ENCODE peak calls at places on chromosomes 13 and 19, in seven cellular contexts. D, X, H, Y, J, V and F are unnamed samples.

GRCh38 chr19:44759083-44759804 is 10.7 kb downstream of the BCL3 start:
- DNase-seq in D (no peak), X (no peak), H (no peak), Y (no peak), J (no peak), V (no peak), F (no peak)

GRCh38 chr13:84645196-84646071 is 763.2 kb upstream of the SLITRK1 start:
- DNase-seq in D (no peak), X (no peak), H (peak; percentile 87), Y (no peak), J (no peak), V (peak; percentile 92), F (no peak)

GRCh38 chr13:41405367-41405766 is 52.0 kb upstream of the RGCC start:
- DNase-seq in D (no peak), X (no peak), H (no peak), Y (no peak), J (no peak), V (no peak), F (no peak)

GRCh38 chr13:73722120-73722519 is 412.1 kb downstream of the KLF12 start:
- DNase-seq in D (no peak), X (no peak), H (no peak), Y (peak; percentile 19), J (no peak), V (peak; percentile 34), F (peak; percentile 81)

GRCh38 chr13:90105276-90105675 is 1242.2 kb upstream of the MIR17HG start:
- DNase-seq in D (no peak), X (no peak), H (no peak), Y (no peak), J (no peak), V (no peak), F (peak; percentile 12)

GRCh38 chr13:76027131-76027530 is 391.0 kb downstream of the LMO7 start:
- DNase-seq in D (no peak), X (no peak), H (no peak), Y (no peak), J (no peak), V (no peak), F (no peak)

GRCh38 chr13:20977394-20977793 is 74.8 kb upstream of the XPO4 start:
- DNase-seq in D (no peak), X (no peak), H (no peak), Y (no peak), J (no peak), V (no peak), F (no peak)

GRCh38 chr13:33153421-33154381 is 131.9 kb downstream of the STARD13 start:
- DNase-seq in D (peak; percentile 75), X (peak; percentile 49), H (no peak), Y (no peak), J (no peak), V (peak; percentile 75), F (peak; percentile 4)

GRCh38 chr13:42377640-42378382 is 105.9 kb downstream of the AKAP11 start:
- DNase-seq in D (no peak), X (no peak), H (no peak), Y (no peak), J (no peak), V (peak; percentile 19), F (no peak)

GRCh38 chr19:56504581-56504980 is 3.1 kb upstream of the ZNF471 start:
- DNase-seq in D (no peak), X (no peak), H (no peak), Y (peak; percentile 23), J (no peak), V (peak; percentile 54), F (no peak)

GRCh38 chr19:24073807-24074206 is 13.2 kb upstream of the ZNF254 start:
- DNase-seq in D (no peak), X (no peak), H (no peak), Y (no peak), J (no peak), V (no peak), F (no peak)

GRCh38 chr19:30083125-30083681 is 141.2 kb downstream of the URI1 start:
- DNase-seq in D (no peak), X (no peak), H (no peak), Y (no peak), J (no peak), V (no peak), F (no peak)

GRCh38 chr13:49256841-49257240 is 9.1 kb downstream of the CDADC1 start:
- DNase-seq in D (no peak), X (no peak), H (peak; percentile 21), Y (peak; percentile 73), J (no peak), V (peak; percentile 64), F (no peak)

GRCh38 chr13:112616586-112617381 is 28.8 kb upstream of the TUBGCP3 start:
- DNase-seq in D (no peak), X (no peak), H (no peak), Y (no peak), J (no peak), V (peak; percentile 63), F (no peak)

GRCh38 chr13:40895715-40896184 is 106.3 kb downstream of the SLC25A15 start:
- DNase-seq in D (no peak), X (no peak), H (no peak), Y (no peak), J (no peak), V (no peak), F (no peak)

GRCh38 chr13:94712812-94713555 is 639 bp upstream of the SOX21 start:
- DNase-seq in D (no peak), X (no peak), H (peak; percentile 2), Y (peak; percentile 11), J (no peak), V (peak; percentile 35), F (peak; percentile 2)

GRCh38 chr19:15252398-15253018 is 20.3 kb upstream of the EPHX3 start:
- DNase-seq in D (no peak), X (no peak), H (no peak), Y (peak; percentile 18), J (peak; percentile 52), V (peak; percentile 46), F (no peak)

GRCh38 chr13:90185734-90186133 is 1161.8 kb upstream of the MIR17HG start:
- DNase-seq in D (no peak), X (no peak), H (no peak), Y (no peak), J (no peak), V (no peak), F (no peak)

GRCh38 chr19:40747536-40747935 is 2.7 kb downstream of the ACTMAP start:
- DNase-seq in D (no peak), X (no peak), H (no peak), Y (no peak), J (no peak), V (no peak), F (no peak)

GRCh38 chr13:102309110-102309509 is 92.7 kb downstream of the FGF14 start:
- DNase-seq in D (no peak), X (no peak), H (no peak), Y (no peak), J (no peak), V (no peak), F (no peak)

GRCh38 chr13:102310691-102311432 is 91.0 kb downstream of the FGF14 start:
- DNase-seq in D (no peak), X (no peak), H (no peak), Y (peak; percentile 81), J (peak; percentile 79), V (no peak), F (no peak)

GRCh38 chr13:102311433-102311796 is 90.4 kb downstream of the FGF14 start:
- DNase-seq in D (no peak), X (no peak), H (no peak), Y (no peak), J (no peak), V (no peak), F (no peak)

GRCh38 chr13:102311901-102312300 is 89.9 kb downstream of the FGF14 start:
- DNase-seq in D (no peak), X (no peak), H (no peak), Y (no peak), J (no peak), V (no peak), F (no peak)

DNA sequence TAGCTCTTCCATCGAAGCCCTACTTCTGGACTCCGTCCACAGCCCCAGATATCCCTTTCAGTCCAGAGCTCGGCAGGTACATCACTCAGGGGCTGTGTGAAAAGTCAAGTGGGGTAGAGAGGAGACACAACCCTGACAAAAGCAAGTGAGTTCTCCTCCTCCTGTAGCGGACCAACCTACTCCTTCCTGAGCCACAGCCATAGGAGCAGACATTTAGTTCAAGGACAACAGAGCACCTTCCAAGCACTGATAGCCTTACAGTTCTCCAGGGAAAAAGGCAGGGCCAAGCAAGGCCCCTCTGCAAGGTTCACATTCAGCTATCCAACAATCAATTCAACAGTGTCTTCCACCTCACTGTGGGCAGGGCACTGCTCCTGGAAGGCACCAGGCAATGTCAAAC is 89.0 kb downstream of the FGF14 start:
- DNase-seq in D (no peak), X (no peak), H (no peak), Y (no peak), J (no peak), V (no peak), F (no peak)
- H3K4me3 ChIP-seq in D (no peak overlapping the region), X (no peak overlapping the region), H (no peak overlapping the region), Y (no peak overlapping the region), J (no peak overlapping the region), V (no peak overlapping the region), F (no peak overlapping the region)

DNA sequence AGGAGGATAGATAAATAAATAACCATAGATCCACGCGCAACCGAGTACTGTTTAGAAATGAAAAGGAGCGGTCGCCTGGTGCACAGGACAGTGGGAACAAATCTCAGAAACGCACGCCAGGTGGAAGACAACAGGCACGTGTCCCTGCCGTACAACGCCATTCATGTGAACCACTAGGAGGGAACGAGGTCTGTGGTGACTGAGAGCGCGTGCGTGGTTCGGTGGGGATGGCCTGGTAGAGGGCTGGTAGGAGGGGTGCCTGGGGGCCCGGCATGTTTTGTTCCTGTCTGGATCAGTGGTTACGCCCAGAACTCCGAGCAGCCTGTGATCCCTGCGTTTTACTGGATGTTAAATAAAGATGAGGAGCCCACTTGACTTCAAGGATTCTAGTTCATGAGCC is 111.9 kb downstream of the KDM4B start:
- DNase-seq in D (no peak), X (no peak), H (no peak), Y (no peak), J (no peak), V (no peak), F (no peak)
- H3K4me3 ChIP-seq in D (no peak overlapping the region), X (no peak overlapping the region), H (no peak overlapping the region), Y (no peak overlapping the region), J (no peak overlapping the region), V (no peak overlapping the region), F (no peak overlapping the region)

GRCh38 chr19:2783781-2784145 is 690 bp upstream of the SGTA start:
- DNase-seq in D (no peak), X (no peak), H (no peak), Y (no peak), J (no peak), V (no peak), F (no peak)
- H3K4me3 ChIP-seq in D (peak overlapping the region; percentile 25), X (no peak overlapping the region), H (peak overlapping the region; percentile 50), Y (peak overlapping the region; percentile 100), J (peak overlapping the region; percentile 74), V (peak overlapping the region; percentile 58), F (no peak overlapping the region)

GRCh38 chr19:43461303-43461702 is 4.1 kb downstream of the LYPD3 start:
- DNase-seq in D (no peak), X (no peak), H (no peak), Y (no peak), J (no peak), V (no peak), F (no peak)

GRCh38 chr19:43462383-43462782 is 3.0 kb downstream of the LYPD3 start:
- DNase-seq in D (no peak), X (no peak), H (no peak), Y (no peak), J (no peak), V (no peak), F (no peak)

GRCh38 chr19:43463381-43464088 is 1.9 kb downstream of the LYPD3 start:
- DNase-seq in D (peak; percentile 99), X (peak; percentile 99), H (no peak), Y (peak; percentile 50), J (peak; percentile 97), V (peak; percentile 84), F (peak; percentile 39)

GRCh38 chr19:43464089-43464775 is 1.2 kb downstream of the LYPD3 start:
- DNase-seq in D (no peak), X (peak; percentile 80), H (no peak), Y (no peak), J (peak; percentile 83), V (no peak), F (no peak)

GRCh38 chr19:43462887-43463380 is 2.5 kb downstream of the LYPD3 start:
- DNase-seq in D (no peak), X (no peak), H (no peak), Y (no peak), J (no peak), V (no peak), F (no peak)
- H3K4me3 ChIP-seq in D (peak overlapping the region; percentile 64), X (peak overlapping the region; percentile 63), H (peak overlapping the region; percentile 82), Y (peak overlapping the region; percentile 58), J (peak overlapping the region; percentile 71), V (peak overlapping the region; percentile 72), F (peak overlapping the region; percentile 59)